ENCODE peak calls at places on chromosomes 1 and 21, in ten cellular contexts. One of them, this sample, is unnamed.

GRCh38 chr1:198676253-198676652 is 37.4 kb downstream of the PTPRC start:
- DNase-seq in HCT116: no peak
- DNase-seq in thyroid gland: no peak
- DNase-seq in body of pancreas: no peak
- DNase-seq in HepG2: no peak
- DNase-seq in transverse colon: no peak
- DNase-seq in spleen: no peak
- DNase-seq in H1: no peak
- DNase-seq in stomach: no peak
- DNase-seq in uterus: no peak
- DNase-seq in this sample: no peak

GRCh38 chr1:115430717-115431116 is 92.7 kb upstream of the NGF start:
- DNase-seq in HCT116: peak; percentile 61
- DNase-seq in thyroid gland: no peak
- DNase-seq in body of pancreas: no peak
- DNase-seq in HepG2: peak; percentile 30
- DNase-seq in transverse colon: no peak
- DNase-seq in spleen: no peak
- DNase-seq in H1: no peak
- DNase-seq in stomach: no peak
- DNase-seq in uterus: peak; percentile 29
- DNase-seq in this sample: peak; percentile 66

GRCh38 chr1:153985984-153986761 is at the start of gene RAB13:
- DNase-seq in HCT116: peak; percentile 61
- DNase-seq in thyroid gland: peak; percentile 91
- DNase-seq in body of pancreas: peak; percentile 86
- DNase-seq in HepG2: peak; percentile 81
- DNase-seq in transverse colon: peak; percentile 89
- DNase-seq in spleen: peak; percentile 88
- DNase-seq in H1: no peak
- DNase-seq in stomach: peak; percentile 89
- DNase-seq in uterus: peak; percentile 88
- DNase-seq in this sample: peak; percentile 90

GRCh38 chr21:25456672-25457071 is 150.6 kb downstream of the MRPL39 start:
- DNase-seq in HCT116: no peak
- DNase-seq in thyroid gland: no peak
- DNase-seq in body of pancreas: no peak
- DNase-seq in HepG2: no peak
- DNase-seq in transverse colon: no peak
- DNase-seq in spleen: no peak
- DNase-seq in H1: no peak
- DNase-seq in stomach: peak; percentile 47
- DNase-seq in uterus: no peak
- DNase-seq in this sample: no peak

GRCh38 chr21:39048574-39048973 is 134.7 kb downstream of the PSMG1 start:
- DNase-seq in HCT116: no peak
- DNase-seq in thyroid gland: no peak
- DNase-seq in body of pancreas: no peak
- DNase-seq in HepG2: no peak
- DNase-seq in transverse colon: no peak
- DNase-seq in spleen: no peak
- DNase-seq in H1: no peak
- DNase-seq in stomach: no peak
- DNase-seq in uterus: no peak
- DNase-seq in this sample: no peak

GRCh38 chr1:88293791-88294190 is 390.3 kb upstream of the PKN2 start:
- DNase-seq in HCT116: no peak
- DNase-seq in thyroid gland: no peak
- DNase-seq in body of pancreas: no peak
- DNase-seq in HepG2: no peak
- DNase-seq in transverse colon: no peak
- DNase-seq in spleen: no peak
- DNase-seq in H1: no peak
- DNase-seq in stomach: no peak
- DNase-seq in uterus: no peak
- DNase-seq in this sample: no peak

GRCh38 chr1:33985656-33986055 is 121.8 kb downstream of the HMGB4 start:
- DNase-seq in HCT116: no peak
- DNase-seq in thyroid gland: no peak
- DNase-seq in body of pancreas: no peak
- DNase-seq in HepG2: peak; percentile 4
- DNase-seq in transverse colon: no peak
- DNase-seq in spleen: peak; percentile 22
- DNase-seq in H1: no peak
- DNase-seq in stomach: peak; percentile 65
- DNase-seq in uterus: no peak
- DNase-seq in this sample: no peak

GRCh38 chr1:45501502-45501859 is 1.4 kb downstream of the MMACHC start:
- DNase-seq in HCT116: no peak
- DNase-seq in thyroid gland: no peak
- DNase-seq in body of pancreas: no peak
- DNase-seq in HepG2: no peak
- DNase-seq in transverse colon: no peak
- DNase-seq in spleen: no peak
- DNase-seq in H1: no peak
- DNase-seq in stomach: no peak
- DNase-seq in uterus: no peak
- DNase-seq in this sample: no peak

GRCh38 chr1:207950750-207951149 is 39.8 kb upstream of the CD34 start:
- DNase-seq in HCT116: no peak
- DNase-seq in thyroid gland: no peak
- DNase-seq in body of pancreas: no peak
- DNase-seq in HepG2: no peak
- DNase-seq in transverse colon: no peak
- DNase-seq in spleen: no peak
- DNase-seq in H1: no peak
- DNase-seq in stomach: no peak
- DNase-seq in uterus: no peak
- DNase-seq in this sample: no peak

GRCh38 chr1:191892716-191893115 is 265.5 kb upstream of the RGS18 start:
- DNase-seq in HCT116: no peak
- DNase-seq in thyroid gland: no peak
- DNase-seq in body of pancreas: no peak
- DNase-seq in HepG2: no peak
- DNase-seq in transverse colon: no peak
- DNase-seq in spleen: no peak
- DNase-seq in H1: no peak
- DNase-seq in stomach: no peak
- DNase-seq in uterus: no peak
- DNase-seq in this sample: no peak

GRCh38 chr1:232186936-232187335 is 443.0 kb downstream of the SIPA1L2 start:
- DNase-seq in HCT116: no peak
- DNase-seq in thyroid gland: no peak
- DNase-seq in body of pancreas: no peak
- DNase-seq in HepG2: no peak
- DNase-seq in transverse colon: no peak
- DNase-seq in spleen: no peak
- DNase-seq in H1: peak; percentile 15
- DNase-seq in stomach: no peak
- DNase-seq in uterus: no peak
- DNase-seq in this sample: no peak

GRCh38 chr1:218350909-218351616 is 5.9 kb downstream of the TGFB2 start:
- DNase-seq in HCT116: no peak
- DNase-seq in thyroid gland: no peak
- DNase-seq in body of pancreas: no peak
- DNase-seq in HepG2: no peak
- DNase-seq in transverse colon: no peak
- DNase-seq in spleen: no peak
- DNase-seq in H1: no peak
- DNase-seq in stomach: no peak
- DNase-seq in uterus: no peak
- DNase-seq in this sample: no peak

GRCh38 chr1:157963713-157964112 is 29.7 kb upstream of the KIRREL1 start:
- DNase-seq in HCT116: peak; percentile 39
- DNase-seq in thyroid gland: peak; percentile 71
- DNase-seq in body of pancreas: peak; percentile 68
- DNase-seq in HepG2: peak; percentile 48
- DNase-seq in transverse colon: peak; percentile 73
- DNase-seq in spleen: peak; percentile 84
- DNase-seq in H1: peak; percentile 17
- DNase-seq in stomach: peak; percentile 57
- DNase-seq in uterus: peak; percentile 69
- DNase-seq in this sample: peak; percentile 82

GRCh38 chr1:1352784-1353388 is 3.7 kb upstream of the DVL1 start:
- DNase-seq in HCT116: no peak
- DNase-seq in thyroid gland: no peak
- DNase-seq in body of pancreas: no peak
- DNase-seq in HepG2: no peak
- DNase-seq in transverse colon: no peak
- DNase-seq in spleen: no peak
- DNase-seq in H1: no peak
- DNase-seq in stomach: no peak
- DNase-seq in uterus: no peak
- DNase-seq in this sample: no peak
- H3K27ac ChIP-seq in HCT116: no peak overlapping the region
- H3K27ac ChIP-seq in thyroid gland: no peak overlapping the region
- H3K27ac ChIP-seq in body of pancreas: no peak overlapping the region
- H3K27ac ChIP-seq in HepG2: no peak overlapping the region
- H3K27ac ChIP-seq in transverse colon: no peak overlapping the region
- H3K27ac ChIP-seq in spleen: no peak overlapping the region
- H3K27ac ChIP-seq in H1: no peak overlapping the region
- H3K27ac ChIP-seq in stomach: no peak overlapping the region
- H3K27ac ChIP-seq in uterus: peak overlapping the region; percentile 64
- H3K27ac ChIP-seq in this sample: no peak overlapping the region

GRCh38 chr21:29657228-29657989 is 282.4 kb downstream of the GRIK1 start:
- DNase-seq in HCT116: no peak
- DNase-seq in thyroid gland: no peak
- DNase-seq in body of pancreas: no peak
- DNase-seq in HepG2: peak; percentile 30
- DNase-seq in transverse colon: no peak
- DNase-seq in spleen: no peak
- DNase-seq in H1: no peak
- DNase-seq in stomach: no peak
- DNase-seq in uterus: no peak
- DNase-seq in this sample: no peak

GRCh38 chr21:29655577-29655976 is 284.2 kb downstream of the GRIK1 start:
- DNase-seq in HCT116: no peak
- DNase-seq in thyroid gland: no peak
- DNase-seq in body of pancreas: no peak
- DNase-seq in HepG2: no peak
- DNase-seq in transverse colon: no peak
- DNase-seq in spleen: no peak
- DNase-seq in H1: no peak
- DNase-seq in stomach: no peak
- DNase-seq in uterus: no peak
- DNase-seq in this sample: no peak

GRCh38 chr21:29658177-29658933 is 281.4 kb downstream of the GRIK1 start:
- DNase-seq in HCT116: no peak
- DNase-seq in thyroid gland: no peak
- DNase-seq in body of pancreas: no peak
- DNase-seq in HepG2: no peak
- DNase-seq in transverse colon: no peak
- DNase-seq in spleen: no peak
- DNase-seq in H1: no peak
- DNase-seq in stomach: no peak
- DNase-seq in uterus: no peak
- DNase-seq in this sample: no peak

GRCh38 chr21:29654855-29655254 is 284.9 kb downstream of the GRIK1 start:
- DNase-seq in HCT116: no peak
- DNase-seq in thyroid gland: no peak
- DNase-seq in body of pancreas: no peak
- DNase-seq in HepG2: no peak
- DNase-seq in transverse colon: no peak
- DNase-seq in spleen: no peak
- DNase-seq in H1: no peak
- DNase-seq in stomach: no peak
- DNase-seq in uterus: no peak
- DNase-seq in this sample: no peak

DNA sequence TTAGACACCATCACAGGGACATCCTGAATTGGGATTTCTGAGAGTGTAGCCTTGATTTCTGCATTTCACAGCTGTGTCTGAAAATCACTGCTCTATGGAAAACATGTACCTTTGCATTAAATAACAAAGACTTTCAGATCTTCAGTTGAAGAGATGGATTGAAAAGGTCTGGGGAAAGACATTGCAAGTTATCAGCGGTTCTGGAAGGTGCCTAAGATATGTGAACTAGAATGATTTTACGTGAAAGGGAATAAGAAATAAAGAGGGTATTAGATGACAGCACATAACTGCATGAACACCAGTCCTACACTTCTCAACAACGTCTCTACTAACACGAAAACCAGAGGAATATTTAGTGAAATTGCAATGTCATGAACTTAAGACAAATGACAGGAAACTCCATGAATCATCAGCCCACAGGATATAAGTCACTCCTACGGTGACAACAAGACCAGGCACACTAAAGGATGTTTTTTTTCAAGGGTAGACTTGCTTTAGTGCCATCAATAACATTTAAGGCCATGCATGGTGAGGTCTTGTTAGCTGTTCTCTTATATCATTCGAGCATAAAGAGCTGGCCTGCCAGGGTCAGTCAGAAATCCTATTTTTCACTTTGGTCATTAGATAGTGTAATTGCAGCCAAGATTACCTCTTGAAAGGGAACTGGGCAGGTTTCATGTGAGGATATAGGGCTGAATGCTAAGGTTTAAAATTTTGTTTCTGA is 283.1 kb downstream of the GRIK1 start:
- DNase-seq in HCT116: no peak
- DNase-seq in thyroid gland: no peak
- DNase-seq in body of pancreas: no peak
- DNase-seq in HepG2: no peak
- DNase-seq in transverse colon: no peak
- DNase-seq in spleen: no peak
- DNase-seq in H1: no peak
- DNase-seq in stomach: no peak
- DNase-seq in uterus: no peak
- DNase-seq in this sample: no peak
- TF ChIP-seq POLR2A in HCT116: no peak
- TF ChIP-seq POLR2A in thyroid gland: no peak
- TF ChIP-seq POLR2A in body of pancreas: no peak
- TF ChIP-seq POLR2A in HepG2: no peak
- TF ChIP-seq POLR2A in transverse colon: no peak
- TF ChIP-seq POLR2A in spleen: no peak
- TF ChIP-seq POLR2A in H1: no peak
- TF ChIP-seq POLR2A in stomach: no peak
- TF ChIP-seq POLR2A in uterus: no peak
- TF ChIP-seq POLR2A in this sample: no peak

GRCh38 chr1:85289207-85289847 is 12.9 kb upstream of the BCL10 start:
- DNase-seq in HCT116: peak; percentile 93
- DNase-seq in thyroid gland: no peak
- DNase-seq in body of pancreas: no peak
- DNase-seq in HepG2: no peak
- DNase-seq in transverse colon: no peak
- DNase-seq in spleen: no peak
- DNase-seq in H1: no peak
- DNase-seq in stomach: peak; percentile 35
- DNase-seq in uterus: no peak
- DNase-seq in this sample: peak; percentile 42
- H3K27ac ChIP-seq in HCT116: peak overlapping the region; percentile 29
- H3K27ac ChIP-seq in thyroid gland: no peak overlapping the region
- H3K27ac ChIP-seq in body of pancreas: no peak overlapping the region
- H3K27ac ChIP-seq in HepG2: no peak overlapping the region
- H3K27ac ChIP-seq in transverse colon: no peak overlapping the region
- H3K27ac ChIP-seq in spleen: peak overlapping the region; percentile 18
- H3K27ac ChIP-seq in H1: no peak overlapping the region
- H3K27ac ChIP-seq in stomach: peak overlapping the region; percentile 75
- H3K27ac ChIP-seq in uterus: no peak overlapping the region
- H3K27ac ChIP-seq in this sample: no peak overlapping the region

DNA sequence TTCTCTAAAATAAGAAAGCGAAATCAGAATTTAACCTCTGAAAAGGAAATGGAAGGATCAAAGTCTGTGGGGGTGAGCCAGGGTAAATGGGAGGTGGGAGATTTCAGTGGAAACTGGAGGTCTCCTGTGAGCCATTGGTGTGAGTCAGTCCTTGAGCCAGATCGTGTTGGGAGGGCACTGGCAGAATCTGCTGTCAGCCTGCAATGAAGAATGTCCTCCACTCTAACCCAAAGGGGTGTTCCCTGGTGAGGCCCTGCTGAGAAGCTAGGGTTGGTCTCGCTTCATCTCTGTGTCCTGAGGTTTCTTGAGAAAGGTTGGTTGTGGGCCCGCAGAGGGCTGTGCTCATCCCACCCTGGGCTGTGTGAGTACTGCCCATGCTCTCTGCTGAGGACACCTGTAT is 2.4 kb downstream of the QSOX1 start:
- DNase-seq in HCT116: no peak
- DNase-seq in thyroid gland: no peak
- DNase-seq in body of pancreas: no peak
- DNase-seq in HepG2: no peak
- DNase-seq in transverse colon: no peak
- DNase-seq in spleen: no peak
- DNase-seq in H1: no peak
- DNase-seq in stomach: no peak
- DNase-seq in uterus: no peak
- DNase-seq in this sample: no peak
- TF ChIP-seq POLR2A in HCT116: no peak
- TF ChIP-seq POLR2A in thyroid gland: no peak
- TF ChIP-seq POLR2A in body of pancreas: no peak
- TF ChIP-seq POLR2A in HepG2: no peak
- TF ChIP-seq POLR2A in transverse colon: no peak
- TF ChIP-seq POLR2A in spleen: no peak
- TF ChIP-seq POLR2A in H1: no peak
- TF ChIP-seq POLR2A in stomach: no peak
- TF ChIP-seq POLR2A in uterus: no peak
- TF ChIP-seq POLR2A in this sample: no peak

This sample was measured in adrenal gland.